ENCODE peak calls at places on chromosomes 12 and 14, in four cellular contexts. X, V, H and F are unnamed samples.

GRCh38 chr14:65224799-65225198 is 122.5 kb upstream of the MAX start:
- DNase-seq in H (no peak), X (peak; percentile 68), V (peak; percentile 60), F (no peak)

GRCh38 chr12:60522684-60523083 is 926.9 kb downstream of the SLC16A7 start:
- DNase-seq in X (peak; percentile 27), V (no peak), H (no peak), F (no peak)

GRCh38 chr12:109773384-109774011 is 59.7 kb downstream of the TRPV4 start:
- DNase-seq in H (no peak), V (peak; percentile 60), X (peak; percentile 21), F (no peak)

GRCh38 chr12:93742086-93742934 is 65.1 kb downstream of the CRADD start:
- DNase-seq in X (peak; percentile 62), V (peak; percentile 73), H (no peak), F (peak; percentile 44)

GRCh38 chr12:93425736-93426363 is 15.9 kb downstream of the UBE2N start:
- DNase-seq in X (no peak), H (no peak), V (no peak), F (no peak)

GRCh38 chr14:24264298-24264697 is 1.3 kb upstream of the TGM1 start:
- DNase-seq in H (no peak), X (no peak), V (peak; percentile 3), F (no peak)

GRCh38 chr14:68444449-68445168 is 348.3 kb downstream of the ZFP36L1 start:
- DNase-seq in H (no peak), V (peak; percentile 35), X (no peak), F (no peak)

GRCh38 chr12:129607293-129607692 is 296.5 kb downstream of the TMEM132D start:
- DNase-seq in X (no peak), V (no peak), H (no peak), F (no peak)

GRCh38 chr14:94427016-94427613 is 25.5 kb downstream of the SERPINA11 start:
- DNase-seq in H (no peak), V (no peak), X (no peak), F (no peak)

GRCh38 chr12:51122844-51123243 is 39.4 kb upstream of the CSRNP2 start:
- DNase-seq in V (no peak), H (no peak), X (no peak), F (no peak)

GRCh38 chr12:52745554-52745953 is 31.6 kb downstream of the KRT76 start:
- DNase-seq in H (no peak), X (no peak), V (no peak), F (no peak)

GRCh38 chr14:53851394-53852056 is 105.1 kb downstream of the BMP4 start:
- DNase-seq in V (peak; percentile 56), X (no peak), H (no peak), F (no peak)

GRCh38 chr14:70536830-70537229 is 2.0 kb upstream of the ADAM20 start:
- DNase-seq in X (no peak), H (no peak), V (no peak), F (no peak)

GRCh38 chr14:95222151-95222631 is 64.9 kb upstream of the DICER1 start:
- DNase-seq in H (no peak), X (no peak), V (peak; percentile 77), F (peak; percentile 15)

GRCh38 chr14:91417983-91418386 is 365 bp upstream of the CCDC88C start:
- DNase-seq in H (peak; percentile 24), X (no peak), V (peak; percentile 87), F (no peak)

GRCh38 chr12:104376650-104377506 is 73.3 kb downstream of the EID3 start:
- DNase-seq in V (no peak), X (no peak), H (no peak), F (no peak)

GRCh38 chr14:64826333-64826732 is 53.4 kb downstream of the SPTB start:
- DNase-seq in H (no peak), X (no peak), V (no peak), F (no peak)

GRCh38 chr14:103141117-103141796 is 18.0 kb downstream of the TNFAIP2 start:
- DNase-seq in H (no peak), V (peak; percentile 88), X (peak; percentile 34), F (peak; percentile 81)

GRCh38 chr14:99537399-99537798 is 56.2 kb downstream of the CCNK start:
- DNase-seq in X (peak; percentile 57), V (no peak), H (no peak), F (peak; percentile 86)

GRCh38 chr14:66046035-66046434 is 440.1 kb upstream of the CCDC196 start:
- DNase-seq in V (no peak), H (no peak), X (no peak), F (no peak)

GRCh38 chr12:10194160-10194559 is 15.3 kb downstream of the TMEM52B start:
- DNase-seq in H (no peak), X (no peak), V (no peak), F (no peak)

GRCh38 chr14:91901449-91902250 is 34.3 kb upstream of the TC2N start:
- DNase-seq in H (no peak), V (no peak), X (peak; percentile 58), F (no peak)

GRCh38 chr14:98189077-98189476 is 1082.9 kb downstream of the BCL11B start:
- DNase-seq in H (no peak), X (no peak), V (no peak), F (no peak)

GRCh38 chr12:106064622-106065021 is 74.1 kb downstream of the NUAK1 start:
- DNase-seq in X (no peak), H (no peak), V (no peak), F (no peak)